ENCODE peak calls at places on chromosomes 13 and 19, in six cellular contexts. P is HepG2, Y is stomach, J is ovary, R is tibial nerve, B is A549. Z is an unnamed sample.

GRCh38 chr19:2613507-2614295 is 88.8 kb downstream of the GNG7 start:
- DNase-seq in P (no peak), Y (peak; percentile 60), J (no peak), R (no peak), B (peak; percentile 41), Z (peak; percentile 73)

GRCh38 chr13:106493569-106493968 is 41.9 kb downstream of the EFNB2 start:
- DNase-seq in P (no peak), Y (no peak), J (no peak), R (peak; percentile 18), B (no peak), Z (no peak)

GRCh38 chr19:47352095-47352494 is 3.0 kb downstream of the DHX34 start:
- DNase-seq in P (no peak), Y (no peak), J (no peak), R (no peak), B (peak; percentile 35), Z (no peak)

GRCh38 chr13:111177803-111178389 is 62.8 kb downstream of the ARHGEF7 start:
- DNase-seq in P (no peak), Y (no peak), J (no peak), R (no peak), B (no peak), Z (no peak)

GRCh38 chr13:50626031-50626643 is 217.4 kb downstream of the DLEU7 start:
- DNase-seq in P (no peak), Y (no peak), J (no peak), R (no peak), B (no peak), Z (no peak)

GRCh38 chr13:40668335-40668734 is 1.9 kb upstream of the FOXO1 start:
- DNase-seq in P (peak; percentile 54), Y (no peak), J (peak; percentile 47), R (peak; percentile 63), B (peak; percentile 47), Z (peak; percentile 82)

GRCh38 chr19:33685541-33685940 is 63.8 kb downstream of the CHST8 start:
- DNase-seq in P (no peak), Y (no peak), J (no peak), R (no peak), B (no peak), Z (peak; percentile 29)

GRCh38 chr19:36528921-36529518 is 949 bp upstream of the ZNF260 start:
- DNase-seq in P (peak; percentile 8), Y (no peak), J (peak; percentile 18), R (no peak), B (no peak), Z (no peak)

GRCh38 chr19:16268676-16269319 is 55.8 kb upstream of the KLF2 start:
- DNase-seq in P (no peak), Y (no peak), J (no peak), R (no peak), B (no peak), Z (no peak)

GRCh38 chr19:47124937-47125668 is 5.5 kb upstream of the SAE1 start:
- DNase-seq in P (peak; percentile 78), Y (no peak), J (no peak), R (no peak), B (peak; percentile 90), Z (no peak)

GRCh38 chr13:97012251-97013048 is 18.2 kb upstream of the OXGR1 start:
- DNase-seq in P (no peak), Y (no peak), J (no peak), R (no peak), B (no peak), Z (no peak)

GRCh38 chr19:49439841-49440240 is 1.5 kb downstream of the SLC17A7 start:
- DNase-seq in P (no peak), Y (no peak), J (no peak), R (no peak), B (no peak), Z (no peak)

GRCh38 chr13:46180393-46180792 is 1.6 kb downstream of the LCP1 start:
- DNase-seq in P (no peak), Y (no peak), J (no peak), R (no peak), B (no peak), Z (no peak)

GRCh38 chr19:7224205-7224833 is 69.9 kb downstream of the INSR start:
- DNase-seq in P (peak; percentile 67), Y (peak; percentile 69), J (peak; percentile 72), R (peak; percentile 79), B (no peak), Z (peak; percentile 90)

GRCh38 chr13:21663197-21663596 is 7.7 kb upstream of the FGF9 start:
- DNase-seq in P (peak; percentile 53), Y (no peak), J (no peak), R (no peak), B (no peak), Z (no peak)

GRCh38 chr13:50104493-50104892 is 89.2 kb downstream of the KCNRG start:
- DNase-seq in P (no peak), Y (no peak), J (no peak), R (no peak), B (no peak), Z (no peak)

GRCh38 chr19:45376045-45376724 is 5.8 kb upstream of the ERCC2 start:
- DNase-seq in P (peak; percentile 91), Y (no peak), J (no peak), R (peak; percentile 51), B (peak; percentile 91), Z (peak; percentile 82)

GRCh38 chr19:18696023-18696422 is 12.5 kb downstream of the CRTC1 start:
- DNase-seq in P (no peak), Y (no peak), J (no peak), R (no peak), B (no peak), Z (no peak)

GRCh38 chr19:35513975-35514809 is 743 bp upstream of the DMKN start:
- DNase-seq in P (peak; percentile 25), Y (no peak), J (no peak), R (no peak), B (no peak), Z (no peak)

GRCh38 chr13:109803822-109804221 is 17.4 kb upstream of the IRS2 start:
- DNase-seq in P (peak; percentile 20), Y (peak; percentile 51), J (no peak), R (no peak), B (no peak), Z (no peak)

GRCh38 chr19:57034544-57034943 is 85.2 kb upstream of the USP29 start:
- DNase-seq in P (peak; percentile 11), Y (no peak), J (no peak), R (no peak), B (no peak), Z (no peak)

GRCh38 chr19:41774515-41774980 is 19.2 kb downstream of the CEACAM6 start:
- DNase-seq in P (no peak), Y (peak; percentile 59), J (no peak), R (no peak), B (peak; percentile 57), Z (no peak)

DNA sequence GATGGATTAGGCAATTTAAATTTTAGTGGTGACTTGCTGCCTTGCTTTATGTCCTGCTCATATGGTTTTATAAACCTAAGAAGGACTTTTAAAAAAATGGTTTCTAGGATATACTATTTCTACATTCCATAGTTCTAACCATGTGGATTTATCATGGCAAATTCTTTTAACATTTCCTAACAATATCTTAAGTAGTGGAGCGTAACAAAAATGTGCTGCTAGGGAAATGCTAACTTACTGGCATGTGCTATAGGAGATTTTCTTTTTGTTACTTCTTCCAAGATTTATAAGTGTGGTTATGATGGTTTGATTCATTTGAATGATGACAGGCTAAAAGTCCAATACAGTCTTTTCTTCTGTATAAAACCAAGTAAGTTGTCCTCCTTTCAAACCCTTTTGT is 713.7 kb downstream of the SLITRK1 start:
- DNase-seq in P (no peak), Y (no peak), J (no peak), R (no peak), B (no peak), Z (no peak)
- TF ChIP-seq EP300 in P (no peak), Y (no peak), J (no peak), R (no peak), B (no peak), Z (no peak)

GRCh38 chr13:44842158-44842557 is 147.1 kb downstream of the NUFIP1 start:
- DNase-seq in P (no peak), Y (no peak), J (no peak), R (no peak), B (no peak), Z (no peak)
- TF ChIP-seq EP300 in P (no peak), Y (no peak), J (no peak), R (no peak), B (no peak), Z (no peak)

GRCh38 chr19:662962-663681 is at the start of gene RNF126:
- DNase-seq in P (peak; percentile 73), Y (peak; percentile 96), J (peak; percentile 93), R (peak; percentile 94), B (peak; percentile 87), Z (peak; percentile 96)
- TF ChIP-seq EP300 in P (no peak), Y (no peak), J (no peak), R (peak; percentile 75), B (no peak), Z (no peak)

GRCh38 chr13:19862511-19863313 is 737 bp downstream of the ZMYM5 start:
- DNase-seq in P (no peak), Y (peak; percentile 29), J (no peak), R (peak; percentile 24), B (peak; percentile 27), Z (peak; percentile 71)

GRCh38 chr13:19864339-19865309 is 1.2 kb upstream of the ZMYM5 start:
- DNase-seq in P (no peak), Y (peak; percentile 70), J (peak; percentile 72), R (peak; percentile 88), B (peak; percentile 83), Z (peak; percentile 83)

GRCh38 chr13:19864018-19864338 is 529 bp upstream of the ZMYM5 start:
- DNase-seq in P (no peak), Y (peak; percentile 63), J (peak; percentile 86), R (no peak), B (peak; percentile 83), Z (peak; percentile 83)

GRCh38 chr13:19861762-19862161 is 1.7 kb downstream of the ZMYM5 start:
- DNase-seq in P (no peak), Y (no peak), J (no peak), R (no peak), B (no peak), Z (no peak)

DNA sequence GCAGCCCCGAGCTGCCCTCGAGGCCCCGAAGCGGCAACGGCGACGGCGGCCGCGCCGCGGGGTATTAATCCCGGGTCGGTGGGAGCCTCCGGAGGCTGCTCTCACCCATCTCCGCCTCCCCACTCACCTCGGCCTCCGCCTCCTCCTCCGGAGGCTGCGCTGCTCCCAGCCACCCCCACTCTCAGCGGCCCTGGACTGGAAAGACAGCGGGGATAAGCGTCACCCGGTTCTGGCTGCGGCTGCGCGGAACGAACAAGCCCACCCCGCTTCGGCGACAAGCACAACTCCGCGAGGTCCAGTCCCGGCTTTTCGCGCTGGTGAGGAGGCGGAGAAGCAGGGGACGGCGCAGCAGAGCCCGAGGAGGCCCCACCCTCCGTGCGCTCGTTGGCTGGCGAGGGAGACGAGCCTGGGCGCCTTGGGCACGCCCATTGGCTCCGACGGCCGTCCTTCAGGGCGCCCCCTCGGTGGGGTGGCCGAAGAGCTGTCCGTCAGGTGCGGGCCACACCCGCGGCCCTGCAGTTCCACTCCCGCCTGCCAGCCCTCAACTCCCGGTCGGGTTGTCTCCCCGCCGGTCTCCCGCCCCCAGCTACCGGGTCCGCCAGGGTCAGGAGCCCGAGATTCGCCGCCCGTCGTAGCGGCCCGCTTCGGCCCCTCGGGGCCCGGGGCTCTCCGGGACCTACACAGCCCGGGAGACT is at the start of gene ZMYM5:
- DNase-seq in P (peak; percentile 93), Y (peak; percentile 98), J (peak; percentile 98), R (peak; percentile 93), B (peak; percentile 98), Z (peak; percentile 99)
- TF ChIP-seq EP300 in P (no peak), Y (no peak), J (no peak), R (peak; percentile 98), B (no peak), Z (no peak)

GRCh38 chr13:94061316-94061715 is 418.2 kb downstream of the DCT start:
- DNase-seq in P (no peak), Y (no peak), J (no peak), R (no peak), B (no peak), Z (no peak)
- TF ChIP-seq EP300 in P (no peak), Y (no peak), J (no peak), R (no peak), B (no peak), Z (no peak)

GRCh38 chr13:44218501-44219240 is 155.0 kb upstream of the SERP2 start:
- DNase-seq in P (no peak), Y (peak; percentile 89), J (no peak), R (peak; percentile 75), B (no peak), Z (peak; percentile 85)
- TF ChIP-seq EP300 in P (no peak), Y (no peak), J (no peak), R (peak; percentile 84), B (no peak), Z (peak; percentile 28)